ENCODE peak calls at places on chromosomes 12 and 14, in four cellular contexts. F is Karpas-422; N is activated naive CD4-positive, alpha-beta T cell treated with anti-CD3 and anti-CD28 coated beads for 36 hours; O is psoas muscle. Q is an unnamed sample.
A peak's percentile ranks its signal among the peaks of the same experiment; 100 is the strongest.

GRCh38 chr14:53035336-53035735 is 84.5 kb upstream of the FERMT2 start:
- DNase-seq in N (no peak), O (no peak), F (no peak), Q (no peak)

GRCh38 chr14:61089126-61089750 is 108.2 kb downstream of the SLC38A6 start:
- DNase-seq in F (peak; percentile 63), O (no peak), N (no peak), Q (no peak)

GRCh38 chr12:51917746-51918453 is 10.6 kb downstream of the ACVRL1 start:
- DNase-seq in O (no peak), N (no peak), F (no peak), Q (no peak)

GRCh38 chr12:12466157-12466556 is 96.5 kb downstream of the DUSP16 start:
- DNase-seq in F (no peak), N (peak; percentile 69), O (no peak), Q (no peak)

GRCh38 chr14:95293474-95293873 is 26.2 kb downstream of the CLMN start:
- DNase-seq in N (no peak), O (no peak), F (peak; percentile 59), Q (no peak)

GRCh38 chr12:34398366-34398705 is 376.0 kb downstream of the ALG10 start:
- DNase-seq in O (peak; percentile 4), N (peak; percentile 0), F (no peak), Q (no peak)

GRCh38 chr12:113051759-113052158 is 4.8 kb upstream of the DTX1 start:
- DNase-seq in F (no peak), N (no peak), O (no peak), Q (no peak)

GRCh38 chr14:90460136-90460535 is 63.3 kb downstream of the CALM1 start:
- DNase-seq in N (no peak), O (no peak), F (no peak), Q (no peak)

GRCh38 chr14:39218171-39218769 is 15.4 kb upstream of the MIA2 start:
- DNase-seq in O (no peak), F (no peak), N (no peak), Q (no peak)

GRCh38 chr12:42468341-42468821 is 121.2 kb downstream of the PRICKLE1 start:
- DNase-seq in N (peak; percentile 10), F (peak; percentile 88), O (no peak), Q (no peak)

GRCh38 chr14:37399517-37399916 is 195.5 kb downstream of the FOXA1 start:
- DNase-seq in N (no peak), F (no peak), O (no peak), Q (no peak)

GRCh38 chr12:21941522-21942376 is 523 bp upstream of the ABCC9 start:
- DNase-seq in O (peak; percentile 71), F (no peak), N (no peak), Q (no peak)

GRCh38 chr12:64598831-64599230 is 11.5 kb upstream of the RASSF3 start:
- DNase-seq in O (no peak), F (no peak), N (no peak), Q (no peak)

GRCh38 chr12:99954724-99955123 is 30.0 kb downstream of the ANKS1B start:
- DNase-seq in F (no peak), O (no peak), N (no peak), Q (no peak)

GRCh38 chr14:99774526-99775307 is 18.5 kb upstream of the EML1 start:
- DNase-seq in N (no peak), O (no peak), F (no peak), Q (no peak)

GRCh38 chr12:132675753-132676152 is 11.4 kb downstream of the POLE start:
- DNase-seq in O (no peak), F (no peak), N (no peak), Q (no peak)

GRCh38 chr12:806116-806805 is 53.9 kb downstream of the WNK1 start:
- DNase-seq in O (no peak), F (no peak), N (no peak), Q (no peak)

GRCh38 chr12:104576980-104577925 is 120.5 kb downstream of the CHST11 start:
- DNase-seq in N (no peak), F (no peak), O (no peak), Q (no peak)

GRCh38 chr12:77001181-77001758 is 64.1 kb downstream of the E2F7 start:
- DNase-seq in O (no peak), N (no peak), F (no peak), Q (no peak)

GRCh38 chr14:53151523-53151866 is 1.6 kb downstream of the DDHD1 start:
- DNase-seq in F (peak; percentile 87), N (no peak), O (no peak), Q (no peak)

GRCh38 chr12:88325076-88325827 is 183.1 kb downstream of the TMTC3 start:
- DNase-seq in N (no peak), F (no peak), O (no peak), Q (no peak)

GRCh38 chr14:80216818-80217217 is 5.5 kb upstream of the DIO2 start:
- DNase-seq in O (no peak), F (no peak), N (no peak), Q (no peak)

GRCh38 chr12:2682301-2683282 is 112.2 kb upstream of the FKBP4 start:
- DNase-seq in F (peak; percentile 74), O (no peak), N (peak; percentile 71), Q (no peak)

Q was measured in C1 segment of cervical spinal cord.